ENCODE peak calls at places on chromosomes 1 and 21, in seven cellular contexts. P, Y, C, G, M, H and J are unnamed samples.

GRCh38 chr1:95230768-95231191 is 3.2 kb upstream of the RWDD3 start:
- DNase-seq in P (peak), Y (no peak), C (no peak), G (no peak), M (no peak), H (no peak), J (peak)

GRCh38 chr1:42176902-42177519 is 12.5 kb upstream of the GUCA2A start:
- DNase-seq in P (peak), Y (peak), C (peak), G (no peak), M (no peak), H (no peak), J (peak)

GRCh38 chr1:10236405-10237156 is 26.2 kb downstream of the KIF1B start:
- DNase-seq in P (no peak), Y (no peak), C (no peak), G (no peak), M (no peak), H (no peak), J (no peak)

GRCh38 chr1:165376041-165376810 is 19.7 kb upstream of the LMX1A start:
- DNase-seq in P (no peak), Y (no peak), C (peak), G (peak), M (no peak), H (no peak), J (no peak)

GRCh38 chr1:211736351-211736915 is 61.0 kb upstream of the NEK2 start:
- DNase-seq in P (no peak), Y (no peak), C (no peak), G (no peak), M (no peak), H (no peak), J (no peak)

GRCh38 chr1:62175568-62176179 is 19.0 kb upstream of the L1TD1 start:
- DNase-seq in P (peak), Y (peak), C (peak), G (peak), M (peak), H (no peak), J (peak)

GRCh38 chr1:160124709-160125478 is 9.3 kb downstream of the ATP1A2 start:
- DNase-seq in P (peak), Y (no peak), C (no peak), G (no peak), M (peak), H (no peak), J (peak)

GRCh38 chr1:5911871-5912271 is 80.4 kb downstream of the NPHP4 start:
- DNase-seq in P (no peak), Y (no peak), C (no peak), G (peak), M (no peak), H (no peak), J (no peak)

GRCh38 chr1:228979774-228980173 is 244.5 kb downstream of the RHOU start:
- DNase-seq in P (no peak), Y (no peak), C (no peak), G (no peak), M (no peak), H (no peak), J (no peak)

GRCh38 chr1:161738627-161739287 is 10.8 kb upstream of the DUSP12 start:
- DNase-seq in P (peak), Y (peak), C (peak), G (no peak), M (peak), H (peak), J (peak)

GRCh38 chr21:36803801-36804452 is 105.0 kb downstream of the SIM2 start:
- DNase-seq in P (no peak), Y (no peak), C (no peak), G (no peak), M (no peak), H (no peak), J (no peak)

GRCh38 chr1:173507847-173508209 is 30.7 kb downstream of the PRDX6 start:
- DNase-seq in P (no peak), Y (no peak), C (no peak), G (no peak), M (no peak), H (no peak), J (no peak)

GRCh38 chr21:29350246-29350779 is 51.6 kb downstream of the BACH1 start:
- DNase-seq in P (no peak), Y (no peak), C (no peak), G (no peak), M (no peak), H (no peak), J (no peak)

GRCh38 chr21:42148584-42148983 is 70.4 kb upstream of the ABCG1 start:
- DNase-seq in P (no peak), Y (no peak), C (no peak), G (no peak), M (no peak), H (no peak), J (no peak)

GRCh38 chr1:243850013-243850367 is at the start of gene AKT3:
- DNase-seq in P (no peak), Y (peak), C (no peak), G (no peak), M (no peak), H (no peak), J (peak)

GRCh38 chr1:33335020-33335419 is 14.1 kb upstream of the A3GALT2 start:
- DNase-seq in P (no peak), Y (no peak), C (no peak), G (no peak), M (no peak), H (no peak), J (no peak)

GRCh38 chr1:9244501-9245229 is 10.1 kb downstream of the H6PD start:
- DNase-seq in P (no peak), Y (no peak), C (no peak), G (no peak), M (no peak), H (no peak), J (peak)

GRCh38 chr1:109379907-109380306 is 17.8 kb downstream of the SORT1 start:
- DNase-seq in P (no peak), Y (no peak), C (no peak), G (no peak), M (no peak), H (no peak), J (no peak)

GRCh38 chr1:179586107-179586823 is 5.4 kb upstream of the TDRD5 start:
- DNase-seq in P (no peak), Y (peak), C (peak), G (peak), M (no peak), H (no peak), J (peak)

GRCh38 chr21:20661745-20662470 is 336.3 kb upstream of the NCAM2 start:
- DNase-seq in P (no peak), Y (no peak), C (no peak), G (no peak), M (no peak), H (no peak), J (no peak)

GRCh38 chr1:219085988-219086387 is 87.7 kb upstream of the LYPLAL1 start:
- DNase-seq in P (no peak), Y (no peak), C (no peak), G (no peak), M (no peak), H (no peak), J (no peak)

GRCh38 chr1:210330279-210330866 is 1.7 kb downstream of the HHAT start:
- DNase-seq in P (no peak), Y (peak), C (peak), G (no peak), M (no peak), H (no peak), J (no peak)

GRCh38 chr1:44810101-44810761 is 1.9 kb downstream of the BTBD19 start:
- DNase-seq in P (no peak), Y (no peak), C (no peak), G (no peak), M (no peak), H (peak), J (peak)
- TF ChIP-seq JUND in P (no peak), Y (no peak), C (no peak), G (no peak), M (no peak), H (no peak), J (no peak)

GRCh38 chr1:246365708-246366107 is 141.4 kb downstream of the SMYD3 start:
- DNase-seq in P (no peak), Y (no peak), C (no peak), G (no peak), M (no peak), H (no peak), J (no peak)
- TF ChIP-seq JUND in P (no peak), Y (no peak), C (no peak), G (no peak), M (no peak), H (no peak), J (no peak)

GRCh38 chr1:241074507-241074906 is 282.5 kb downstream of the RGS7 start:
- DNase-seq in P (no peak), Y (no peak), C (no peak), G (no peak), M (no peak), H (no peak), J (peak)

GRCh38 chr1:241079018-241079417 is 278.0 kb downstream of the RGS7 start:
- DNase-seq in P (no peak), Y (no peak), C (no peak), G (no peak), M (no peak), H (no peak), J (no peak)

GRCh38 chr1:241079459-241079858 is 277.5 kb downstream of the RGS7 start:
- DNase-seq in P (no peak), Y (no peak), C (no peak), G (no peak), M (no peak), H (no peak), J (no peak)

GRCh38 chr1:241081473-241081872 is 275.5 kb downstream of the RGS7 start:
- DNase-seq in P (no peak), Y (no peak), C (no peak), G (no peak), M (no peak), H (no peak), J (no peak)

DNA sequence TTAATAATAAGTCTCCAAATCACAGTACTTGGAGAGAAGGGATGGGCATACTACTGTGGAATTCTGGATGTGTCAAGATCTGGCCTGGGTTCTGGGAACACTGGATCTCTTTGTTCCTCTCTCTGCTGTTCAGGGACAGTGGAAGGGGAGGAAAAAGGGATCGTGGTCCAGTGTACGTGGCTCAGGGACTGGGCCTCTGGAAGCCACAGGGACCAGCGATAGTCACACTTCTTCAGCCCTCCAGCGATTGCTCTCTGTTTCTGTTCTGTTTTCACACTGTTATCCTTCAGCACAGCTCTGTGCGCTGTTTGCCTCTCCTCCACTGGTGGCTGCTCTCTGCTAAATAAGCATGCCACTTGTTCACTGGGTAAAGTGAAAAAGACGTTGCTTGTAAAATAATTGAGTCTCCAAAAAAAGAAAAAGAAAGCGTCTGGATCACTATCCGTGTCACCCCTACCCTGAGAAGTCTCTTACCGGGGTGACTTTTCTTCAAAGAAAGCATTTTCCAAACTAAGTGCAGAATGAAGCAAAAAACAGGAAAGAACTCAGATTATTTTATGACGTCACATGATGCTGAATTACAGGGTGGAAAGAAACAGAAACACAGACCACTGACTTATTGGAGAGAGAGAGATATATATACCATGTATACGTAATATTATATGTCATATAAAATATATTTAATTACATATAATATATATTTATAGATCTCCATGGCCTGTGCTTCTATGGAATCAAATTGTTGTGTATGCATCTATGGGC is 279.4 kb downstream of the RGS7 start:
- DNase-seq in P (no peak), Y (no peak), C (no peak), G (no peak), M (no peak), H (no peak), J (peak)
- TF ChIP-seq JUND in P (no peak), Y (no peak), C (no peak), G (no peak), M (no peak), H (no peak), J (no peak)

DNA sequence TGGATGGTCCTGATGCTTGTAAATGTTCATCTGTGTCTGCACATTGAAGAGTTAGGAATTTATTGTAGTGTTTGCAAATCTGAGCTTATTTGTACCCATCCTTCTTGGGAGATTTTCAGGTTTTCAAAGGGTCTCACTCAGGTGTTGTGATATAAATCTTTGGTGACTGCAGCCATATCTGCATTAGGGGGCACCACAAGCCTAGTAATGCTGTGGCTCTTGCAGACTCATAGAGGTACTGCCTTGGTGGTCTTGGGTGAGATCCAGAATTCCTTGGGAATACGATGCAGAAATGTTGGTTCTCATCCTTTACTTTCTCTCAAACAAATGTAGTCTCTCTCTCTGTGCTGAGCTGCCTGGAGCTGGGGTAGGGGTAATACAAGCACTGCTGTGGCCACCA is 405.9 kb downstream of the TTLL7 start:
- DNase-seq in P (no peak), Y (no peak), C (no peak), G (no peak), M (no peak), H (no peak), J (no peak)
- TF ChIP-seq JUND in P (no peak), Y (no peak), C (no peak), G (no peak), M (no peak), H (no peak), J (no peak)

GRCh38 chr1:151002006-151002405 is 4.7 kb downstream of the MINDY1 start:
- DNase-seq in P (no peak), Y (no peak), C (no peak), G (no peak), M (no peak), H (no peak), J (no peak)

GRCh38 chr1:151003175-151003574 is 3.5 kb downstream of the MINDY1 start:
- DNase-seq in P (no peak), Y (no peak), C (no peak), G (no peak), M (no peak), H (no peak), J (no peak)

GRCh38 chr1:151002611-151003010 is 4.1 kb downstream of the MINDY1 start:
- DNase-seq in P (no peak), Y (no peak), C (no peak), G (no peak), M (no peak), H (no peak), J (peak)

GRCh38 chr1:151000408-151000807 is 6.3 kb downstream of the MINDY1 start:
- DNase-seq in P (no peak), Y (no peak), C (no peak), G (no peak), M (no peak), H (no peak), J (no peak)

DNA sequence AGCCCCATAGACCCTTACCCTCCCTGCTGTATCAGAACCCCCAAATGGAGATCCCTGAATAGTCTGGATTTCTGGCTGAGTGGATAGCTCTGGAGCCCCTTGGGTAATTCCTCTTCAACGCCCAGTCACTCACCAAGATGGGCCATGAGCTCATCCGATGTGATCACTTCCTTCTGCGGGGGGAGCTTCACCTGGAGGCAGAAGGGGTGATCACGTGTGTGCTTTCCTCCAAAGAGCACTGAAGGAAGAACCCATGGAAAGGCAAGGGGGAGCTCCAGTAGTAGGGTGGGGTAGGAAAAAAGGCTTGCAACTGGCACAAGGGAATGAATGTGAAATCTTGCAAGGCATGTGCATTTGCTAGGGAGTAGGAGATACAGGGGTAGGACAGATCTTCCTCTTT is 5.1 kb downstream of the MINDY1 start:
- DNase-seq in P (no peak), Y (no peak), C (peak), G (no peak), M (no peak), H (no peak), J (no peak)
- TF ChIP-seq JUND in P (no peak), Y (no peak), C (peak), G (no peak), M (no peak), H (no peak), J (no peak)

GRCh38 chr1:97013904-97014303 is 292.3 kb downstream of the PTBP2 start:
- DNase-seq in P (no peak), Y (no peak), C (no peak), G (no peak), M (no peak), H (no peak), J (no peak)
- TF ChIP-seq JUND in P (no peak), Y (peak), C (no peak), G (no peak), M (no peak), H (no peak), J (no peak)

GRCh38 chr1:36766481-36766880 is 267.8 kb downstream of the GRIK3 start:
- DNase-seq in P (no peak), Y (no peak), C (no peak), G (no peak), M (no peak), H (no peak), J (no peak)
- TF ChIP-seq JUND in P (no peak), Y (no peak), C (no peak), G (no peak), M (no peak), H (no peak), J (no peak)